ENCODE peak calls at places on chromosomes 6 and 20, in nine cellular contexts. G is cardiac muscle cell, B is A673, V is colonic mucosa, K is suprapubic skin, X is K562, I is pancreas, N is astrocyte, L is MM.1S. E is an unnamed sample.
A peak's percentile ranks its signal among the peaks of the same experiment; 100 is the strongest.

GRCh38 chr20:43194187-43194586 is 4.5 kb upstream of the PTPRT start:
- DNase-seq in G (no peak), B (no peak), V (no peak), K (no peak), X (no peak), I (no peak), N (no peak), L (no peak), E (no peak)

GRCh38 chr20:20017852-20018245 is 687 bp downstream of the NAA20 start:
- DNase-seq in G (no peak), B (peak; percentile 5), V (no peak), K (no peak), X (no peak), I (no peak), N (no peak), L (peak; percentile 14), E (peak; percentile 30)

GRCh38 chr6:31877651-31878161 is 1.1 kb downstream of the SLC44A4 start:
- DNase-seq in G (peak; percentile 19), B (no peak), V (peak; percentile 94), K (no peak), X (no peak), I (peak; percentile 73), N (no peak), L (no peak), E (no peak)

GRCh38 chr6:81138236-81138635 is 614.2 kb downstream of the TENT5A start:
- DNase-seq in G (no peak), B (peak; percentile 10), V (no peak), K (no peak), X (no peak), I (no peak), N (no peak), L (no peak), E (no peak)

GRCh38 chr6:82484737-82485650 is 121.4 kb downstream of the TPBG start:
- DNase-seq in G (no peak), B (peak; percentile 63), V (no peak), K (no peak), X (no peak), I (no peak), N (no peak), L (no peak), E (no peak)

GRCh38 chr20:34904202-34904621 is 27.8 kb downstream of the ACSS2 start:
- DNase-seq in G (no peak), B (no peak), V (no peak), K (no peak), X (peak; percentile 28), I (no peak), N (no peak), L (no peak), E (no peak)

GRCh38 chr6:166720859-166721258 is 93.8 kb upstream of the RPS6KA2 start:
- DNase-seq in G (no peak), B (no peak), V (no peak), K (no peak), X (no peak), I (no peak), N (no peak), L (no peak), E (no peak)

GRCh38 chr20:8246701-8247100 is 114.6 kb downstream of the PLCB1 start:
- DNase-seq in G (no peak), B (no peak), V (no peak), K (no peak), X (no peak), I (no peak), N (no peak), L (no peak), E (no peak)

GRCh38 chr6:7821426-7821825 is 89.2 kb downstream of the TXNDC5 start:
- DNase-seq in G (no peak), B (no peak), V (no peak), K (no peak), X (no peak), I (no peak), N (peak; percentile 58), L (no peak), E (no peak)

GRCh38 chr20:4713401-4713800 is 8.3 kb upstream of the PRND start:
- DNase-seq in G (no peak), B (no peak), V (no peak), K (no peak), X (no peak), I (no peak), N (peak; percentile 59), L (no peak), E (no peak)

GRCh38 chr6:118080547-118080946 is 173.5 kb downstream of the SLC35F1 start:
- DNase-seq in G (no peak), B (peak; percentile 21), V (no peak), K (no peak), X (no peak), I (no peak), N (no peak), L (no peak), E (no peak)

GRCh38 chr20:43457640-43458421 is at the start of gene SRSF6:
- DNase-seq in G (peak; percentile 96), B (peak; percentile 93), V (peak; percentile 95), K (peak; percentile 95), X (peak; percentile 91), I (peak; percentile 94), N (peak; percentile 76), L (peak; percentile 93), E (peak; percentile 91)

GRCh38 chr6:25035451-25036435 is 100.0 kb upstream of the RIPOR2 start:
- DNase-seq in G (peak; percentile 12), B (no peak), V (no peak), K (no peak), X (no peak), I (no peak), N (peak; percentile 9), L (no peak), E (no peak)

GRCh38 chr6:149480502-149481280 is 4.1 kb downstream of the ZC3H12D start:
- DNase-seq in G (no peak), B (no peak), V (no peak), K (no peak), X (no peak), I (no peak), N (no peak), L (no peak), E (peak; percentile 46)

GRCh38 chr20:17453592-17453991 is 77.6 kb downstream of the BFSP1 start:
- DNase-seq in G (no peak), B (no peak), V (no peak), K (no peak), X (no peak), I (no peak), N (no peak), L (no peak), E (no peak)
- H3K27me3 ChIP-seq in G (no peaks in the 10 kb centered on the region), B (no peaks in the 10 kb centered on the region), V (no peaks in the 10 kb centered on the region), K (peaks cover 22% of the 10 kb centered on the region), X (peaks cover 23% of the 10 kb centered on the region), I (no peaks in the 10 kb centered on the region), N (no peaks in the 10 kb centered on the region), L (no peaks in the 10 kb centered on the region), E (no peaks in the 10 kb centered on the region)

GRCh38 chr6:169161572-169162167 is 92.0 kb downstream of the THBS2 start:
- DNase-seq in G (no peak), B (no peak), V (no peak), K (no peak), X (no peak), I (no peak), N (no peak), L (no peak), E (no peak)
- H3K4me3 ChIP-seq in G (no peak overlapping the region), B (no peak overlapping the region), V (no peak overlapping the region), K (no peak overlapping the region), X (no peak overlapping the region), I (no peak overlapping the region), N (no peak overlapping the region), L (no peak overlapping the region), E (no peak overlapping the region)

DNA sequence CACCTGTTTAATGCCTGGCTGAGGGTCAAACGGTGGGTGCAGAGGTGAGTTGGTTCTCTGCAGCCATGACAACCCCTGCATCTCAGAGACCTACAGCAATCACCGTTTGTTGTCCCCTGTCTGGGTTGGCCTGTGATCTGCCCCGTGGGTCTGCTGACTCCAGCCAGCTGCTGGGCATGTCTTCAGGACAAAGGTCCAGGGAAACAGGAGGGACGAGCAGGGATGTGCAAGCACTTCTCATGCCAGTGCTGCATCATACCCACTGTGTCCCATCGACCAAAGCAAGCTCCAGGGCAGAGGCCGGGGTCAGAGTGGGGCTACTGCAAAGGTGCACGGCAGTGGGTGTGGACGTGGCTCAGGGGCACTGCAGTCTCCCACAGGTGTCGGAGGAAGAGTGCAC is 150.2 kb downstream of the PHACTR3 start:
- DNase-seq in G (no peak), B (no peak), V (no peak), K (no peak), X (no peak), I (no peak), N (no peak), L (no peak), E (no peak)
- H3K27me3 ChIP-seq in G (no peaks in the 10 kb centered on the region), B (peaks cover 41% of the 10 kb centered on the region), V (no peaks in the 10 kb centered on the region), K (peaks cover 67% of the 10 kb centered on the region), X (peaks cover 39% of the 10 kb centered on the region), I (no peaks in the 10 kb centered on the region), N (no peaks in the 10 kb centered on the region), L (peaks cover 4% of the 10 kb centered on the region), E (no peaks in the 10 kb centered on the region)

GRCh38 chr6:3825851-3826581 is 23.2 kb upstream of the FAM50B start:
- DNase-seq in G (no peak), B (peak; percentile 82), V (peak; percentile 65), K (peak; percentile 94), X (no peak), I (peak; percentile 92), N (peak; percentile 99), L (no peak), E (no peak)
- H3K4me3 ChIP-seq in G (no peak overlapping the region), B (no peak overlapping the region), V (no peak overlapping the region), K (peak overlapping the region; percentile 29), X (no peak overlapping the region), I (no peak overlapping the region), N (peak overlapping the region; percentile 34), L (no peak overlapping the region), E (no peak overlapping the region)

E was measured in CD8-positive, alpha-beta T cell.